ENCODE peak calls at places on chromosomes 5 and 9, in six cellular contexts. B is Calu3, S is fibroblast of pulmonary artery, D is HFF-Myc, Q is GM12865, M is BJ. A is an unnamed sample.

GRCh38 chr9:124688238-124688904 is 82.7 kb downstream of the NR6A1 start:
- DNase-seq in Q (no peak), D (no peak), S (no peak), B (no peak), M (no peak), A (no peak)

GRCh38 chr9:69801994-69802393 is 18.6 kb upstream of the CFAP95 start:
- DNase-seq in M (no peak), D (no peak), S (peak), Q (no peak), B (no peak), A (no peak)

GRCh38 chr9:13088734-13089427 is 190.6 kb downstream of the MPDZ start:
- DNase-seq in B (peak), D (peak), S (peak), Q (peak), M (no peak), A (peak)

GRCh38 chr5:134026521-134027202 is 21.9 kb upstream of the VDAC1 start:
- DNase-seq in Q (peak), S (peak), B (peak), D (no peak), M (no peak), A (peak)

GRCh38 chr9:91837982-91838731 is 111.9 kb downstream of the ROR2 start:
- DNase-seq in S (peak), M (no peak), B (peak), D (peak), Q (no peak), A (no peak)

GRCh38 chr5:3595102-3595961 is at the start of gene IRX1:
- DNase-seq in B (no peak), S (no peak), D (no peak), Q (no peak), M (no peak), A (no peak)

GRCh38 chr5:9437741-9438240 is 108.1 kb downstream of the SEMA5A start:
- DNase-seq in B (no peak), S (peak), M (peak), D (no peak), Q (no peak), A (no peak)

GRCh38 chr9:5113994-5114748 is 71.3 kb downstream of the INSL6 start:
- DNase-seq in B (no peak), S (no peak), D (no peak), M (no peak), Q (no peak), A (no peak)

GRCh38 chr9:5549671-5550650 is 39.6 kb downstream of the PDCD1LG2 start:
- DNase-seq in B (no peak), M (no peak), S (peak), Q (no peak), D (no peak), A (no peak)

GRCh38 chr5:85538362-85538761 is 1079.4 kb upstream of the COX7C start:
- DNase-seq in D (no peak), Q (no peak), S (no peak), M (no peak), B (no peak), A (no peak)

DNA sequence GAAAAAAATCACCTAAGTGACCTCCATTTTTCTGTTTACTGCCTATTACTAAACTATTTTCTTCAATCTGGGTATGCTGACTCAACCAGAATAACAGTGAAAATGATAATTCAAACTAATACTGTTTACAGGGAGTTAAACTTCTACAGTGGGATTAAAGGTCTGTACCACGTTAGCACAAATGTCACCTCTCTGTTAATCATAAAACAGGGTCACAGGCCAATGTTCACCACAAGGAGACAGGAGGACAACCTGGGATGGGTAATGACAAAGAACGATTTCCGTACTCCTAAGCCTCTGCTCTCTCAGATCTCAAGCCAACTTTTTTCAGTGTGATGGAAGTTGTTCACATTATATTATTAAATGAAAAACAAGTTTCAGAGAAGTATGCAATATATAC is 2.3 kb downstream of the ALDOB start:
- DNase-seq in M (no peak), B (no peak), D (no peak), S (no peak), Q (no peak), A (no peak)
- TF ChIP-seq CTCF in M (no peak), B (no peak), D (no peak), S (no peak), Q (no peak), A (no peak)

GRCh38 chr9:11992866-11993265 is 700.3 kb upstream of the TYRP1 start:
- DNase-seq in M (no peak), B (no peak), S (no peak), Q (no peak), D (no peak), A (no peak)
- TF ChIP-seq CTCF in M (no peak), B (no peak), S (no peak), Q (no peak), D (no peak), A (no peak)

DNA sequence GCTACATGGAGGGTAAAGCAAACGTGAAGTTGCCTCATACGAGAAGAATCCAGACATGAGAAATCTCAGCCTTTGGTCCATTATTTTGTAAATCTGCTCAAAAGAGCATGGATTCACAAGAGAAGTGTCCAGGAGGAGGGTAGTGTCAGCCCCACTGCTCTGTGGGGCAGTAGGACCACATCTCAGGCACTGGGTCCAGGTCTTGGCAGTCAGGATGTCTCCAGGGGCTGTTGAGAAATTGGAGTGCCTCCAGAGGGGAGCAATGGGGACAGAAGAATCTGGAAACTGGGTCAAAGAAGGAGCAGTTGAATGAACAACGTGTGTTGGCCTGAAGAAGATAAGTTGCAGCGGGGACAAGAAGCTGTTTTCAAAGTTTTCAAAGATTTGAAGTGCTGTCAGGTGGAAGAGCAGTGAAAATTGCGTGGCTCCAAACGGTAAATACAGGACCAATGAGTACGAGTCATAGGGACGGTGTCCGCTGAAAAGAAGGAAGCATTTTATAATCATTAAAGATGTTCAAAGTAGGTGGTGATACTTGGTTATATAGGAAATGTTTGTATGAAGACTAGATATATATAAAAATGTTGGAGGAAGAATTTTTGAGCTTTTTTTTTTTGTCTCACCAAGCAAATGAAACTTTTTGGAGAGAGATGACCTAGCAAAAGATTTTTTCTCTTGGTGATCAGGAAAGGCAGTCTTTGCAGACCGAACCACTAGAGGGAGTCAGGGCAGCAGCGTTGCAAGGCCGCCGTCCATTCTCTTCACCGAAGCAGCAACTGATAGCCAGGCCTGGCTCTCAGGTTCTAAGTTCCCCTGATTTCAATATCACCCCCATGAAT is 57.1 kb upstream of the ZBED3 start:
- DNase-seq in Q (peak), M (no peak), B (peak), S (peak), D (peak), A (peak)
- TF ChIP-seq CTCF in Q (peak), M (peak), B (peak), S (peak), D (peak), A (peak)

DNA sequence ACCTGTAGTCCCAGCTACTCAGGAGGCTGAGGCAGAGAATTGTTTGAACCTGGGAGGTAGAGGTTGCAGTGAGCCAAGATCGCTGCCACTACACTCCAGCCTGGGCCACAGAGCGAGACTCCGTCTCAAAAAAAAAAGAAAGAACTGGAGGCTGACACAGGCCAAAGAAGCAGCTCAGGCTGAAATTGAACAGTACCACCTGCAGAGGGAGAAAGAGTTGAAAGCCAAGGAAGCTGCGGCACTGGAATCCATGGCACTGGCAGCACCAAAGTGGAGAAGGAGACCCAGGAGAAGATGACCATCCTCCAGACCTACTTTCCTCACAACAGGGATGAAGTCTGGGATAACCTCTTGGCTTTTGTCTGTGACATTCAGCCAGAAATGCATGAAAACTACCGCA is 11.3 kb upstream of the TMEM141 start:
- DNase-seq in S (no peak), D (no peak), M (no peak), B (no peak), Q (no peak), A (no peak)
- TF ChIP-seq CTCF in S (peak), D (no peak), M (peak), B (no peak), Q (no peak), A (no peak)

DNA sequence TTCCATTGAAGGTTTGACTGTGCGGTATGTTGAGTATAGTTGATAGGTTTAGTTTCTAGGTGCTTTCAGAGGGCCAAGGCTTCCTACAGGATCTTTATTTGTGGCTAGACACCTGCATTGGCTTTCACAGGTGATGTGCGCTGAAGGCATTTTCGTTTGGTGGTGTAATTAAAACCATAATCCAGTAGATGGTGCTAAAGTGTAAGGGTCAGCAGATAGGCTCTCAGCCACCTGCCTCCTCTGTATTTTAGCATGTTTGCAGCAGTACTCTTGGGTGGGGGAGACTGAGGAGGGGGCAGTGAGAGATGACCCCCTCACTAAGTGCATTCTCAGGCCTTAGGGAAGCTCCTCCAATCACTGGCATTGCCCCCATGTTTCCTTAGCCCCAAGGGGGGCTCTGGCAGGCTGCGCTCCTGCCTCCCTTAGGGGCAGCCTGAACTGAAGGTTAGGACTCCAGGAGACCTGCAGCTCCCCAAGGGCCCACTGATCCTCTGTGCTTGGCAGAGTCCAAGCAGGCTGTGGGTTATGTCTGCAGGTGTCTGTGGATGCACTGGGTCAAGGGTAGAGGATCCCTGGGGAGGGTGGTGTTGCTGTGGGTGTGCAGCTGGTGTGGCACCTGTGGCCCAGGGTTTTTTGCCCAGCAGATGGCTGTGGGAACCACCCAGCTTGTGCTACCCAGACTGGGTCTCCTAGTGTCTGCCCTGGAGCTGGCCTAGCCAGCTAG is 23.4 kb downstream of the CDK20 start:
- DNase-seq in D (no peak), B (peak), S (peak), M (no peak), Q (peak), A (no peak)
- TF ChIP-seq CTCF in D (peak), B (peak), S (peak), M (peak), Q (peak), A (peak)